ENCODE peak calls at places on chromosomes 3 and 15, in six cellular contexts. A is IMR-90, P is K562, S is GM23248, F is colonic mucosa, R is SK-N-MC. D is an unnamed sample.

GRCh38 chr3:23170306-23170705 is 32.8 kb upstream of the UBE2E2 start:
- DNase-seq in A (peak), P (no peak), S (peak), F (no peak), R (no peak), D (no peak)

GRCh38 chr3:9087831-9088413 is 124.7 kb upstream of the RAD18 start:
- DNase-seq in A (no peak), P (no peak), S (no peak), F (no peak), R (no peak), D (no peak)

GRCh38 chr3:7934362-7934761 is 567.3 kb upstream of the LMCD1 start:
- DNase-seq in A (no peak), P (no peak), S (no peak), F (peak), R (no peak), D (no peak)

GRCh38 chr3:48847586-48848423 is at the start of gene PRKAR2A:
- DNase-seq in A (peak), P (peak), S (peak), F (peak), R (no peak), D (peak)

GRCh38 chr3:156768390-156768789 is 57.8 kb upstream of the LEKR1 start:
- DNase-seq in A (no peak), P (no peak), S (no peak), F (no peak), R (no peak), D (no peak)

GRCh38 chr3:181755959-181756358 is 44.2 kb downstream of the SOX2 start:
- DNase-seq in A (no peak), P (no peak), S (no peak), F (no peak), R (no peak), D (no peak)

GRCh38 chr15:93428807-93429351 is 339.9 kb upstream of the RGMA start:
- DNase-seq in A (no peak), P (no peak), S (no peak), F (no peak), R (no peak), D (no peak)

GRCh38 chr15:69338535-69339213 is 40.0 kb downstream of the PAQR5 start:
- DNase-seq in A (no peak), P (no peak), S (peak), F (no peak), R (no peak), D (no peak)

GRCh38 chr3:64627471-64628321 is 60.1 kb downstream of the ADAMTS9 start:
- DNase-seq in A (peak), P (no peak), S (no peak), F (no peak), R (no peak), D (no peak)

GRCh38 chr3:27138562-27138961 is 230.6 kb downstream of the NEK10 start:
- DNase-seq in A (no peak), P (no peak), S (no peak), F (no peak), R (no peak), D (no peak)

GRCh38 chr3:17505856-17506255 is 236.6 kb downstream of the TBC1D5 start:
- DNase-seq in A (peak), P (no peak), S (peak), F (no peak), R (no peak), D (no peak)

GRCh38 chr3:182947892-182948291 is 32.4 kb downstream of the DCUN1D1 start:
- DNase-seq in A (no peak), P (peak), S (no peak), F (no peak), R (no peak), D (peak)

GRCh38 chr15:79896131-79896633 is 632 bp downstream of the MTHFS start:
- DNase-seq in A (no peak), P (no peak), S (peak), F (peak), R (no peak), D (peak)

GRCh38 chr15:60928987-60929386 is 300.1 kb downstream of the RORA start:
- DNase-seq in A (no peak), P (no peak), S (no peak), F (no peak), R (no peak), D (no peak)

GRCh38 chr3:55910543-55910942 is 423.4 kb upstream of the WNT5A start:
- DNase-seq in A (peak), P (no peak), S (peak), F (no peak), R (no peak), D (no peak)

GRCh38 chr15:89664951-89665350 is 9.7 kb upstream of the KIF7 start:
- DNase-seq in A (no peak), P (no peak), S (peak), F (no peak), R (no peak), D (no peak)

GRCh38 chr15:52765779-52766178 is 24.4 kb downstream of the ONECUT1 start:
- DNase-seq in A (peak), P (no peak), S (peak), F (no peak), R (no peak), D (no peak)

GRCh38 chr3:58052373-58053273 is 44.4 kb downstream of the FLNB start:
- DNase-seq in A (peak), P (peak), S (peak), F (peak), R (no peak), D (no peak)

GRCh38 chr3:59836525-59836924 is 786.7 kb upstream of the CFAP20DC start:
- DNase-seq in A (no peak), P (no peak), S (no peak), F (no peak), R (no peak), D (no peak)

GRCh38 chr3:169460035-169460434 is 203.5 kb downstream of the MECOM start:
- DNase-seq in A (no peak), P (no peak), S (no peak), F (no peak), R (no peak), D (no peak)

GRCh38 chr3:82240322-82240721 is 478.9 kb upstream of the GBE1 start:
- DNase-seq in A (no peak), P (no peak), S (no peak), F (no peak), R (no peak), D (no peak)

GRCh38 chr15:70762469-70763119 is 764 bp downstream of the UACA start:
- DNase-seq in A (peak), P (no peak), S (peak), F (peak), R (no peak), D (no peak)

GRCh38 chr3:45509038-45509767 is 85.3 kb upstream of the LIMD1 start:
- DNase-seq in A (peak), P (no peak), S (peak), F (no peak), R (peak), D (no peak)

GRCh38 chr3:156518726-156519125 is 36.2 kb downstream of the SSR3 start:
- DNase-seq in A (peak), P (no peak), S (peak), F (no peak), R (no peak), D (no peak)

GRCh38 chr3:112392393-112393359 is 59.7 kb downstream of the CD200 start:
- DNase-seq in A (no peak), P (no peak), S (no peak), F (no peak), R (no peak), D (no peak)

GRCh38 chr3:112389961-112390360 is 57.0 kb downstream of the CD200 start:
- DNase-seq in A (peak), P (no peak), S (no peak), F (no peak), R (no peak), D (no peak)

GRCh38 chr3:112393360-112393728 is 60.4 kb downstream of the CD200 start:
- DNase-seq in A (no peak), P (no peak), S (no peak), F (no peak), R (no peak), D (no peak)

GRCh38 chr3:112390783-112391641 is 58.1 kb downstream of the CD200 start:
- DNase-seq in A (peak), P (no peak), S (peak), F (no peak), R (no peak), D (no peak)

GRCh38 chr3:112391648-112392047 is 58.7 kb downstream of the CD200 start:
- DNase-seq in A (no peak), P (no peak), S (peak), F (no peak), R (no peak), D (no peak)
- H3K4me3 ChIP-seq in A (no peak), P (no peak), S (peak), F (no peak), R (no peak), D (no peak)

GRCh38 chr3:41715376-41715775 is 246.5 kb downstream of the ULK4 start:
- DNase-seq in A (no peak), P (no peak), S (no peak), F (no peak), R (no peak), D (no peak)
- H3K9ac ChIP-seq in A (no peak), P (no peak), S (no peak), F (no peak), R (no peak), D (no peak)

GRCh38 chr3:139728414-139728813 is 50.6 kb upstream of the NMNAT3 start:
- DNase-seq in A (no peak), P (no peak), S (no peak), F (no peak), R (no peak), D (no peak)
- H3K4me3 ChIP-seq in A (no peak), P (no peak), S (no peak), F (no peak), R (no peak), D (no peak)

GRCh38 chr3:128787256-128788253 is 61.6 kb downstream of the RAB7A start:
- DNase-seq in A (peak), P (peak), S (peak), F (peak), R (no peak), D (peak)
- H3K9ac ChIP-seq in A (no peak), P (no peak), S (no peak), F (no peak), R (no peak), D (no peak)